ENCODE peak calls at places on chromosomes 2 and 18, in nine cellular contexts. One of them, this sample, is unnamed.

GRCh38 chr2:10935953-10936942 is 24.5 kb downstream of the KCNF1 start:
- DNase-seq in heart right ventricle: no peak
- DNase-seq in neural progenitor cell: no peak
- DNase-seq in CD4-positive, alpha-beta T cell: no peak
- DNase-seq in ascending aorta: no peak
- DNase-seq in PC-9: peak; percentile 77
- DNase-seq in endothelial cell of umbilical vein: peak; percentile 96
- DNase-seq in aorta: no peak
- DNase-seq in pancreas: no peak
- DNase-seq in this sample: no peak

GRCh38 chr18:60668583-60668982 is 296.0 kb upstream of the MC4R start:
- DNase-seq in endothelial cell of umbilical vein: peak; percentile 19
- DNase-seq in pancreas: no peak
- DNase-seq in PC-9: no peak
- DNase-seq in ascending aorta: no peak
- DNase-seq in heart right ventricle: no peak
- DNase-seq in neural progenitor cell: no peak
- DNase-seq in CD4-positive, alpha-beta T cell: no peak
- DNase-seq in aorta: no peak
- DNase-seq in this sample: no peak

GRCh38 chr2:108428286-108429009 is 20.6 kb upstream of the GCC2 start:
- DNase-seq in heart right ventricle: no peak
- DNase-seq in pancreas: no peak
- DNase-seq in ascending aorta: no peak
- DNase-seq in endothelial cell of umbilical vein: peak; percentile 91
- DNase-seq in neural progenitor cell: no peak
- DNase-seq in CD4-positive, alpha-beta T cell: no peak
- DNase-seq in aorta: no peak
- DNase-seq in PC-9: no peak
- DNase-seq in this sample: no peak

GRCh38 chr2:207902822-207903221 is 122.5 kb downstream of the PLEKHM3 start:
- DNase-seq in pancreas: no peak
- DNase-seq in neural progenitor cell: no peak
- DNase-seq in ascending aorta: no peak
- DNase-seq in endothelial cell of umbilical vein: peak; percentile 35
- DNase-seq in PC-9: no peak
- DNase-seq in aorta: no peak
- DNase-seq in CD4-positive, alpha-beta T cell: no peak
- DNase-seq in heart right ventricle: no peak
- DNase-seq in this sample: no peak

GRCh38 chr18:5851998-5852397 is 43.3 kb downstream of the TMEM200C start:
- DNase-seq in neural progenitor cell: no peak
- DNase-seq in aorta: no peak
- DNase-seq in heart right ventricle: no peak
- DNase-seq in ascending aorta: no peak
- DNase-seq in CD4-positive, alpha-beta T cell: no peak
- DNase-seq in PC-9: no peak
- DNase-seq in endothelial cell of umbilical vein: no peak
- DNase-seq in pancreas: no peak
- DNase-seq in this sample: no peak

GRCh38 chr18:50131591-50131990 is 63.4 kb downstream of the MYO5B start:
- DNase-seq in endothelial cell of umbilical vein: no peak
- DNase-seq in heart right ventricle: no peak
- DNase-seq in CD4-positive, alpha-beta T cell: no peak
- DNase-seq in aorta: no peak
- DNase-seq in PC-9: no peak
- DNase-seq in neural progenitor cell: no peak
- DNase-seq in pancreas: no peak
- DNase-seq in ascending aorta: no peak
- DNase-seq in this sample: no peak

GRCh38 chr18:34223164-34223892 is 1.4 kb downstream of the NOL4 start:
- DNase-seq in ascending aorta: no peak
- DNase-seq in neural progenitor cell: peak; percentile 65
- DNase-seq in aorta: peak; percentile 73
- DNase-seq in pancreas: peak; percentile 74
- DNase-seq in heart right ventricle: no peak
- DNase-seq in CD4-positive, alpha-beta T cell: no peak
- DNase-seq in endothelial cell of umbilical vein: no peak
- DNase-seq in PC-9: no peak
- DNase-seq in this sample: no peak

GRCh38 chr18:51279367-51279984 is 82.0 kb upstream of the MEX3C start:
- DNase-seq in endothelial cell of umbilical vein: no peak
- DNase-seq in ascending aorta: no peak
- DNase-seq in PC-9: no peak
- DNase-seq in CD4-positive, alpha-beta T cell: no peak
- DNase-seq in aorta: no peak
- DNase-seq in heart right ventricle: no peak
- DNase-seq in neural progenitor cell: no peak
- DNase-seq in pancreas: no peak
- DNase-seq in this sample: no peak

GRCh38 chr18:57208056-57208455 is 61.2 kb downstream of the BOD1L2 start:
- DNase-seq in PC-9: no peak
- DNase-seq in ascending aorta: no peak
- DNase-seq in heart right ventricle: no peak
- DNase-seq in pancreas: no peak
- DNase-seq in neural progenitor cell: no peak
- DNase-seq in aorta: no peak
- DNase-seq in endothelial cell of umbilical vein: no peak
- DNase-seq in CD4-positive, alpha-beta T cell: no peak
- DNase-seq in this sample: no peak

GRCh38 chr2:238379096-238379810 is 47.5 kb upstream of the ASB1 start:
- DNase-seq in PC-9: peak; percentile 31
- DNase-seq in heart right ventricle: no peak
- DNase-seq in neural progenitor cell: no peak
- DNase-seq in aorta: no peak
- DNase-seq in pancreas: no peak
- DNase-seq in endothelial cell of umbilical vein: peak; percentile 62
- DNase-seq in CD4-positive, alpha-beta T cell: no peak
- DNase-seq in ascending aorta: peak; percentile 79
- DNase-seq in this sample: no peak

GRCh38 chr18:58362027-58362575 is 266.8 kb downstream of the ALPK2 start:
- DNase-seq in aorta: no peak
- DNase-seq in heart right ventricle: no peak
- DNase-seq in pancreas: no peak
- DNase-seq in CD4-positive, alpha-beta T cell: no peak
- DNase-seq in ascending aorta: peak; percentile 79
- DNase-seq in endothelial cell of umbilical vein: peak; percentile 77
- DNase-seq in PC-9: no peak
- DNase-seq in neural progenitor cell: no peak
- DNase-seq in this sample: no peak

GRCh38 chr2:128623776-128624424 is 305.2 kb upstream of the HS6ST1 start:
- DNase-seq in PC-9: peak; percentile 21
- DNase-seq in CD4-positive, alpha-beta T cell: no peak
- DNase-seq in pancreas: peak; percentile 21
- DNase-seq in ascending aorta: no peak
- DNase-seq in endothelial cell of umbilical vein: no peak
- DNase-seq in heart right ventricle: no peak
- DNase-seq in aorta: peak; percentile 70
- DNase-seq in neural progenitor cell: no peak
- DNase-seq in this sample: no peak

GRCh38 chr2:212930556-212930955 is 220.9 kb downstream of the IKZF2 start:
- DNase-seq in ascending aorta: no peak
- DNase-seq in heart right ventricle: no peak
- DNase-seq in pancreas: no peak
- DNase-seq in neural progenitor cell: no peak
- DNase-seq in PC-9: no peak
- DNase-seq in CD4-positive, alpha-beta T cell: no peak
- DNase-seq in endothelial cell of umbilical vein: no peak
- DNase-seq in aorta: no peak
- DNase-seq in this sample: no peak

GRCh38 chr2:212931271-212931670 is 220.1 kb downstream of the IKZF2 start:
- DNase-seq in ascending aorta: no peak
- DNase-seq in neural progenitor cell: no peak
- DNase-seq in heart right ventricle: no peak
- DNase-seq in CD4-positive, alpha-beta T cell: no peak
- DNase-seq in endothelial cell of umbilical vein: no peak
- DNase-seq in pancreas: no peak
- DNase-seq in aorta: no peak
- DNase-seq in PC-9: no peak
- DNase-seq in this sample: no peak

GRCh38 chr2:212929116-212929515 is 222.3 kb downstream of the IKZF2 start:
- DNase-seq in PC-9: no peak
- DNase-seq in aorta: no peak
- DNase-seq in pancreas: no peak
- DNase-seq in CD4-positive, alpha-beta T cell: no peak
- DNase-seq in ascending aorta: no peak
- DNase-seq in heart right ventricle: no peak
- DNase-seq in endothelial cell of umbilical vein: no peak
- DNase-seq in neural progenitor cell: no peak
- DNase-seq in this sample: no peak

GRCh38 chr2:212928681-212929080 is 222.7 kb downstream of the IKZF2 start:
- DNase-seq in aorta: no peak
- DNase-seq in neural progenitor cell: peak; percentile 11
- DNase-seq in PC-9: no peak
- DNase-seq in heart right ventricle: no peak
- DNase-seq in pancreas: no peak
- DNase-seq in ascending aorta: no peak
- DNase-seq in CD4-positive, alpha-beta T cell: no peak
- DNase-seq in endothelial cell of umbilical vein: no peak
- DNase-seq in this sample: no peak

DNA sequence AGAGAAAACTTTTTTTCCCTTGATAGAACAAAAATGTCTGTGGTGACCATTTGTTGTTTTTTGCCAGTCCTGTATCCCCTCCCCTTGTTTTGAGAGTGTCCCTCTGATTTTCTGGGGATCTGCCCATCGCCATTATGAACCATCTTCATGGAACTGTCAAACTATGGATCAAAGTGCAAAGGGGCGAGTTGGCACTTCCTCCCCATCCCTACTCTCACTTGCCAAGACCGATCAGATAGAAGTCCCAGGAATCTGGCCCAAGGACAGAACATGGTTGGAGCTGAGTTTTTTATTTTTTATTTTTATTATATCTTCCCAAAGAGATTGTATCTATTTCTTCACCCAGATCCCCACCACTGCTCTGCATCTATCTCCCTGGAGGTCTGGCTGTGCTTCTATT is 221.4 kb downstream of the IKZF2 start:
- DNase-seq in ascending aorta: no peak
- DNase-seq in PC-9: no peak
- DNase-seq in aorta: no peak
- DNase-seq in neural progenitor cell: no peak
- DNase-seq in pancreas: no peak
- DNase-seq in heart right ventricle: no peak
- DNase-seq in endothelial cell of umbilical vein: no peak
- DNase-seq in CD4-positive, alpha-beta T cell: no peak
- DNase-seq in this sample: no peak
- H3K27ac ChIP-seq in ascending aorta: no peak overlapping the region
- H3K27ac ChIP-seq in PC-9: peak overlapping the region; percentile 69
- H3K27ac ChIP-seq in aorta: no peak overlapping the region
- H3K27ac ChIP-seq in neural progenitor cell: no peak overlapping the region
- H3K27ac ChIP-seq in pancreas: no peak overlapping the region
- H3K27ac ChIP-seq in heart right ventricle: no peak overlapping the region
- H3K27ac ChIP-seq in endothelial cell of umbilical vein: no peak overlapping the region
- H3K27ac ChIP-seq in CD4-positive, alpha-beta T cell: no peak overlapping the region
- H3K27ac ChIP-seq in this sample: no peak overlapping the region

DNA sequence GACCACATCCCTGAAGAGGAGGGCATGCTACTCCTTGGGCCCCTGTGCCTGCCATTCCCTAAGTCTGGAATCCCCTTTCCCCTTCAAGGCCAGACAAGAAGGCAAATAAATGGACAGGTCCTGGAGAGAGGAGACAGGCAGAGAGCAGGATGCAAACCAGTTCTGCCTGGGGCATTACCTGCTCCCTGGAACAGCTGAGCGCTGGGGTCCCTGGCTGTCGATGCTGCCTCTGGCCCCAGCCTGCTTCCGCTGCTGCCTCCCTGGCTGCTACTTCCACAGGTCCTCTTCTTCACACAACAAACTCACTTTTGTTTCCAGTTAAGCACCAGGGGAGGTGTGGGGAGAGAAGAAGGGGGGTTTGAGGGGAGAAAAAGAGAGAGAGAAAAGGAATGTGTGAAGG is 53.1 kb downstream of the SLC4A5 start:
- DNase-seq in heart right ventricle: no peak
- DNase-seq in endothelial cell of umbilical vein: no peak
- DNase-seq in PC-9: no peak
- DNase-seq in aorta: no peak
- DNase-seq in ascending aorta: no peak
- DNase-seq in neural progenitor cell: no peak
- DNase-seq in CD4-positive, alpha-beta T cell: no peak
- DNase-seq in pancreas: no peak
- DNase-seq in this sample: no peak
- H3K27ac ChIP-seq in heart right ventricle: no peak overlapping the region
- H3K27ac ChIP-seq in endothelial cell of umbilical vein: no peak overlapping the region
- H3K27ac ChIP-seq in PC-9: no peak overlapping the region
- H3K27ac ChIP-seq in aorta: no peak overlapping the region
- H3K27ac ChIP-seq in ascending aorta: no peak overlapping the region
- H3K27ac ChIP-seq in neural progenitor cell: no peak overlapping the region
- H3K27ac ChIP-seq in CD4-positive, alpha-beta T cell: peak overlapping the region; percentile 64
- H3K27ac ChIP-seq in pancreas: no peak overlapping the region
- H3K27ac ChIP-seq in this sample: no peak overlapping the region

DNA sequence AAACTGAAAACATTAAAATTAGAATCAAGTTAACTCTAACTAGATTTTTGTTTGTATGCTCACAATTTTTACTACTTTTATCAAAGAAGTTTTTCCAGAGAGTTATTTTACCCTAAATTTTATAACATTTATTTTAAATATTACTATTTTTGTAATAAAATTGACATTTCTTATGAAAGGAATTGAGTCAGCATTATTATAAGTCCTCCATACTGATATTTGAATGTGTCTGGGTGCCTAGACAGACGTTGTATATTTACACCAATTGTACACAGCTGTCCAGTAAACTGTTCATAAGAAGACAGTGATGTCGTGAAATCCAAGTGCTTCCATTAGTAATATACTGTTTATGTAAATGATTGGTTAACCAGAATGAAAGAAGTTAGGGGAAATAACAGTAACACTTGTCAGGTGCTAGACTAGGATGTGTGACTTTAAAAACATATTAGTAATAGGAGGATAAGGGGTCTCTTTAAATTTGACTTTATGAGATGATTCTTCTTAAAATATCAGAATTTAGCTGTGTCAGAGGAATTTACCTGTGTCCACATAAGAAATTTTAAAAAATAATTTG is 73.7 kb downstream of the TANK start:
- DNase-seq in pancreas: no peak
- DNase-seq in neural progenitor cell: no peak
- DNase-seq in heart right ventricle: no peak
- DNase-seq in CD4-positive, alpha-beta T cell: no peak
- DNase-seq in aorta: no peak
- DNase-seq in endothelial cell of umbilical vein: no peak
- DNase-seq in PC-9: no peak
- DNase-seq in ascending aorta: no peak
- DNase-seq in this sample: no peak
- H3K27ac ChIP-seq in pancreas: no peak overlapping the region
- H3K27ac ChIP-seq in neural progenitor cell: no peak overlapping the region
- H3K27ac ChIP-seq in heart right ventricle: no peak overlapping the region
- H3K27ac ChIP-seq in CD4-positive, alpha-beta T cell: no peak overlapping the region
- H3K27ac ChIP-seq in aorta: no peak overlapping the region
- H3K27ac ChIP-seq in endothelial cell of umbilical vein: no peak overlapping the region
- H3K27ac ChIP-seq in PC-9: no peak overlapping the region
- H3K27ac ChIP-seq in ascending aorta: no peak overlapping the region
- H3K27ac ChIP-seq in this sample: no peak overlapping the region

DNA sequence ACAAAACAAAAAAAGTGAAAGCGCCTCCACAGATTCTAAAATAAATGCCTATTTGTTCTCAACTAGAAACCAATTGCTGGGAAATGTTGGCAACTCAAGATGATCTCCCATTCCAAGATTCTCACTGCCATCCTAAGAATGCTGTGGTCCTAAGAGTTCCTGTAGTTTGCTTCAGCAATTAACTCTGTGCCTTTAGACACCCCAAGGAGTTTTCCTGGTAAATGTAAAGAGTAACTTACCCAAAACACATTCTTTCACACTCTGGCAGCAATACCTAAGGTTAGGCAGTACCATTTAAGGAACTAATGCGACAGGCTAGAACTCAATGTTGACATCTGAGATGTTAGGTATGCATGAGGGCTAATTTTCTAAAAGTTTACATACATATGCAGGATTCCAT is 58.8 kb upstream of the TANK start:
- DNase-seq in endothelial cell of umbilical vein: no peak
- DNase-seq in neural progenitor cell: no peak
- DNase-seq in aorta: no peak
- DNase-seq in pancreas: no peak
- DNase-seq in ascending aorta: no peak
- DNase-seq in CD4-positive, alpha-beta T cell: no peak
- DNase-seq in PC-9: no peak
- DNase-seq in heart right ventricle: no peak
- DNase-seq in this sample: no peak
- H3K27ac ChIP-seq in endothelial cell of umbilical vein: no peak overlapping the region
- H3K27ac ChIP-seq in neural progenitor cell: no peak overlapping the region
- H3K27ac ChIP-seq in aorta: no peak overlapping the region
- H3K27ac ChIP-seq in pancreas: no peak overlapping the region
- H3K27ac ChIP-seq in ascending aorta: no peak overlapping the region
- H3K27ac ChIP-seq in CD4-positive, alpha-beta T cell: no peak overlapping the region
- H3K27ac ChIP-seq in PC-9: no peak overlapping the region
- H3K27ac ChIP-seq in heart right ventricle: no peak overlapping the region
- H3K27ac ChIP-seq in this sample: no peak overlapping the region